ENCODE peak calls at places on chromosomes 5 and 9, in six cellular contexts. F is NCI-H524 treated with DMSO at 0.1 percent for 48 hours, M is neural progenitor cell, T is SW 1271, J is Caco-2, C is cerebellar cortex. V is an unnamed sample.

GRCh38 chr9:90946981-90947380 is 145.4 kb downstream of the SYK start:
- DNase-seq in F (no peak), T (no peak), C (no peak), M (no peak), J (no peak), V (no peak)

GRCh38 chr9:126722922-126723806 is 81.7 kb upstream of the ZBTB43 start:
- DNase-seq in F (no peak), C (peak; percentile 16), T (peak; percentile 25), M (peak; percentile 47), J (no peak), V (no peak)

GRCh38 chr5:77087484-77088291 is 603 bp upstream of the ZBED3 start:
- DNase-seq in F (no peak), J (peak; percentile 8), C (peak; percentile 64), M (peak; percentile 4), T (no peak), V (peak; percentile 57)

GRCh38 chr9:84278131-84278530 is 62.4 kb downstream of the SLC28A3 start:
- DNase-seq in F (no peak), C (no peak), T (no peak), M (no peak), J (no peak), V (no peak)

GRCh38 chr5:113017891-113018635 is 41.5 kb downstream of the DCP2 start:
- DNase-seq in T (no peak), C (no peak), F (no peak), M (no peak), J (no peak), V (no peak)

GRCh38 chr5:90504743-90505142 is 24.6 kb downstream of the LYSMD3 start:
- DNase-seq in T (no peak), F (no peak), C (no peak), M (no peak), J (no peak), V (no peak)

GRCh38 chr9:124940521-124940893 is 376 bp downstream of the GOLGA1 start:
- DNase-seq in T (no peak), C (peak; percentile 50), M (no peak), F (no peak), J (no peak), V (no peak)

GRCh38 chr5:100900142-100900795 is 2.8 kb downstream of the ST8SIA4 start:
- DNase-seq in T (no peak), J (peak; percentile 37), F (no peak), C (no peak), M (peak; percentile 44), V (no peak)

GRCh38 chr5:42950466-42951168 is 89.5 kb downstream of the ANXA2R start:
- DNase-seq in C (peak; percentile 12), M (no peak), T (peak; percentile 43), F (peak; percentile 19), J (peak; percentile 67), V (peak; percentile 85)

GRCh38 chr9:37988041-37988440 is 81.0 kb downstream of the SHB start:
- DNase-seq in T (no peak), M (no peak), J (no peak), F (peak; percentile 89), C (no peak), V (no peak)

GRCh38 chr5:139820130-139820529 is 24.5 kb downstream of the PSD2 start:
- DNase-seq in C (no peak), J (no peak), T (no peak), F (no peak), M (peak; percentile 23), V (no peak)

GRCh38 chr9:124621371-124622328 is 114.5 kb upstream of the NR5A1 start:
- DNase-seq in M (no peak), F (no peak), C (peak; percentile 79), T (no peak), J (no peak), V (no peak)

GRCh38 chr5:80399553-80400239 is 8.2 kb upstream of the ZFYVE16 start:
- DNase-seq in F (no peak), J (no peak), C (no peak), T (no peak), M (no peak), V (no peak)

V was measured in brain pericyte.